ENCODE peak calls at places on chromosome 5, in nine cellular contexts. G is transverse colon; P is caudate nucleus; E is left colon; F is neural progenitor cell; I is AML-193; S is fibroblast of mammary gland; Z is H9; T is stimulated activated CD8-positive, alpha-beta memory T cell treated with anti-CD3 and anti-CD28 coated beads, Interleukin-7, amount 100 ng/mL, for 1 hour. Q is an unnamed sample.

GRCh38 chr5:137054792-137055191 is 444.3 kb downstream of the SPOCK1 start:
- DNase-seq in G (no peak), P (no peak), E (no peak), F (no peak), I (no peak), S (no peak), Z (no peak), T (no peak), Q (no peak)

GRCh38 chr5:56302027-56302426 is 68.9 kb upstream of the ANKRD55 start:
- DNase-seq in G (no peak), P (no peak), E (no peak), F (no peak), I (no peak), S (no peak), Z (no peak), T (no peak), Q (peak)

GRCh38 chr5:179314606-179315355 is 30.5 kb downstream of the ADAMTS2 start:
- DNase-seq in G (no peak), P (no peak), E (no peak), F (no peak), I (no peak), S (peak), Z (no peak), T (no peak), Q (no peak)

GRCh38 chr5:175883506-175883905 is 12.1 kb downstream of the CPLX2 start:
- DNase-seq in G (no peak), P (no peak), E (no peak), F (no peak), I (no peak), S (no peak), Z (no peak), T (no peak), Q (no peak)

GRCh38 chr5:157456301-157456700 is 3.7 kb upstream of the NIPAL4 start:
- DNase-seq in G (no peak), P (peak), E (no peak), F (no peak), I (no peak), S (no peak), Z (peak), T (no peak), Q (no peak)

GRCh38 chr5:68285857-68286611 is 70.5 kb downstream of the PIK3R1 start:
- DNase-seq in G (no peak), P (no peak), E (no peak), F (peak), I (peak), S (peak), Z (no peak), T (no peak), Q (peak)

GRCh38 chr5:126808619-126809018 is 31.7 kb downstream of the LMNB1 start:
- DNase-seq in G (no peak), P (no peak), E (no peak), F (peak), I (peak), S (peak), Z (no peak), T (no peak), Q (no peak)

GRCh38 chr5:95864456-95864855 is 41.9 kb upstream of the GLRX start:
- DNase-seq in G (no peak), P (no peak), E (no peak), F (no peak), I (no peak), S (no peak), Z (no peak), T (no peak), Q (no peak)

GRCh38 chr5:72392326-72392733 is 72.2 kb downstream of the PTCD2 start:
- DNase-seq in G (no peak), P (no peak), E (no peak), F (no peak), I (no peak), S (no peak), Z (no peak), T (no peak), Q (peak)

GRCh38 chr5:117454716-117455212 is 880.1 kb upstream of the SEMA6A start:
- DNase-seq in G (peak), P (no peak), E (peak), F (peak), I (peak), S (peak), Z (peak), T (no peak), Q (no peak)

GRCh38 chr5:103785569-103785968 is 223.0 kb upstream of the NUDT12 start:
- DNase-seq in G (no peak), P (no peak), E (no peak), F (no peak), I (no peak), S (peak), Z (no peak), T (no peak), Q (peak)

GRCh38 chr5:54944364-54944763 is 41.0 kb downstream of the ESM1 start:
- DNase-seq in G (no peak), P (no peak), E (peak), F (peak), I (peak), S (peak), Z (no peak), T (peak), Q (peak)

GRCh38 chr5:10343486-10343885 is 10.0 kb upstream of the MARCHF6 start:
- DNase-seq in G (no peak), P (no peak), E (no peak), F (no peak), I (no peak), S (peak), Z (no peak), T (no peak), Q (no peak)

GRCh38 chr5:14327624-14328023 is 184.5 kb downstream of the TRIO start:
- DNase-seq in G (no peak), P (no peak), E (no peak), F (no peak), I (no peak), S (no peak), Z (no peak), T (no peak), Q (peak)

GRCh38 chr5:13987843-13988464 is 43.5 kb upstream of the DNAH5 start:
- DNase-seq in G (peak), P (no peak), E (peak), F (peak), I (peak), S (peak), Z (peak), T (no peak), Q (peak)

GRCh38 chr5:153885166-153885565 is 153.5 kb downstream of the FAM114A2 start:
- DNase-seq in G (no peak), P (no peak), E (no peak), F (peak), I (no peak), S (no peak), Z (no peak), T (no peak), Q (no peak)

GRCh38 chr5:89572696-89573095 is 689.7 kb upstream of the MEF2C start:
- DNase-seq in G (no peak), P (no peak), E (no peak), F (no peak), I (no peak), S (peak), Z (no peak), T (no peak), Q (peak)

GRCh38 chr5:136040746-136041415 is 12.1 kb downstream of the TGFBI start:
- DNase-seq in G (peak), P (no peak), E (peak), F (no peak), I (no peak), S (no peak), Z (no peak), T (no peak), Q (no peak)

GRCh38 chr5:38240212-38240611 is 18.1 kb upstream of the EGFLAM start:
- DNase-seq in G (no peak), P (no peak), E (no peak), F (no peak), I (no peak), S (no peak), Z (no peak), T (no peak), Q (no peak)

GRCh38 chr5:179275381-179275878 is 69.8 kb downstream of the ADAMTS2 start:
- DNase-seq in G (no peak), P (no peak), E (no peak), F (no peak), I (no peak), S (no peak), Z (no peak), T (no peak), Q (no peak)

GRCh38 chr5:65213921-65214525 is 267.7 kb downstream of the ADAMTS6 start:
- DNase-seq in G (peak), P (no peak), E (peak), F (peak), I (no peak), S (peak), Z (peak), T (no peak), Q (no peak)

GRCh38 chr5:175678074-175678473 is 20.2 kb downstream of the HRH2 start:
- DNase-seq in G (no peak), P (no peak), E (no peak), F (no peak), I (no peak), S (no peak), Z (no peak), T (no peak), Q (no peak)

GRCh38 chr5:117266237-117266725 is 691.7 kb upstream of the SEMA6A start:
- DNase-seq in G (no peak), P (no peak), E (no peak), F (no peak), I (no peak), S (peak), Z (no peak), T (no peak), Q (no peak)

GRCh38 chr5:6829150-6829784 is 116.0 kb downstream of the TENT4A start:
- DNase-seq in G (no peak), P (no peak), E (no peak), F (no peak), I (no peak), S (peak), Z (no peak), T (no peak), Q (no peak)

GRCh38 chr5:76337949-76338589 is 65.0 kb upstream of the IQGAP2 start:
- DNase-seq in G (peak), P (no peak), E (peak), F (peak), I (peak), S (peak), Z (peak), T (peak), Q (peak)

GRCh38 chr5:15234366-15234765 is 265.6 kb upstream of the FBXL7 start:
- DNase-seq in G (no peak), P (no peak), E (no peak), F (peak), I (no peak), S (no peak), Z (peak), T (no peak), Q (no peak)

GRCh38 chr5:77847129-77847460 is 71.0 kb upstream of the TBCA start:
- DNase-seq in G (no peak), P (no peak), E (no peak), F (peak), I (no peak), S (no peak), Z (no peak), T (no peak), Q (no peak)

GRCh38 chr5:62722360-62722759 is 143.7 kb downstream of the LRRC70 start:
- DNase-seq in G (no peak), P (no peak), E (no peak), F (no peak), I (no peak), S (no peak), Z (peak), T (no peak), Q (no peak)

GRCh38 chr5:14447958-14448881 is 133.4 kb upstream of the OTULINL start:
- DNase-seq in G (no peak), P (no peak), E (peak), F (no peak), I (no peak), S (peak), Z (no peak), T (no peak), Q (peak)

Q was measured in astrocyte.